ENCODE peak calls at places on chromosomes 16 and 17, in ten cellular contexts. One of them, this sample, is unnamed.

GRCh38 chr16:59597269-59597668 is 863.2 kb upstream of the GOT2 start:
- DNase-seq in body of pancreas: no peak
- DNase-seq in tibial nerve: no peak
- DNase-seq in fibroblast of the aortic adventitia: no peak
- DNase-seq in GM12865: no peak
- DNase-seq in HFFc6: peak; percentile 35
- DNase-seq in endothelial cell: no peak
- DNase-seq in pancreas: no peak
- DNase-seq in left ventricle myocardium inferior: no peak
- DNase-seq in dorsolateral prefrontal cortex: no peak
- DNase-seq in this sample: no peak

GRCh38 chr16:51592013-51592501 is 441.0 kb upstream of the SALL1 start:
- DNase-seq in tibial nerve: no peak
- DNase-seq in body of pancreas: no peak
- DNase-seq in pancreas: no peak
- DNase-seq in fibroblast of the aortic adventitia: no peak
- DNase-seq in dorsolateral prefrontal cortex: no peak
- DNase-seq in endothelial cell: no peak
- DNase-seq in left ventricle myocardium inferior: no peak
- DNase-seq in GM12865: no peak
- DNase-seq in HFFc6: no peak
- DNase-seq in this sample: no peak

GRCh38 chr17:39244600-39245570 is 19.1 kb upstream of the STAC2 start:
- DNase-seq in fibroblast of the aortic adventitia: peak; percentile 86
- DNase-seq in GM12865: peak; percentile 89
- DNase-seq in pancreas: peak; percentile 94
- DNase-seq in tibial nerve: peak; percentile 96
- DNase-seq in left ventricle myocardium inferior: peak; percentile 77
- DNase-seq in body of pancreas: peak; percentile 86
- DNase-seq in dorsolateral prefrontal cortex: peak; percentile 82
- DNase-seq in HFFc6: peak; percentile 55
- DNase-seq in endothelial cell: peak; percentile 89
- DNase-seq in this sample: peak; percentile 90

GRCh38 chr17:19381361-19381740 is 3.1 kb downstream of the MAPK7 start:
- DNase-seq in body of pancreas: no peak
- DNase-seq in HFFc6: no peak
- DNase-seq in fibroblast of the aortic adventitia: no peak
- DNase-seq in GM12865: no peak
- DNase-seq in endothelial cell: no peak
- DNase-seq in tibial nerve: no peak
- DNase-seq in dorsolateral prefrontal cortex: no peak
- DNase-seq in left ventricle myocardium inferior: no peak
- DNase-seq in pancreas: no peak
- DNase-seq in this sample: no peak

GRCh38 chr16:50300942-50301625 is 34.7 kb downstream of the ADCY7 start:
- DNase-seq in fibroblast of the aortic adventitia: peak; percentile 61
- DNase-seq in dorsolateral prefrontal cortex: no peak
- DNase-seq in tibial nerve: no peak
- DNase-seq in GM12865: no peak
- DNase-seq in body of pancreas: no peak
- DNase-seq in endothelial cell: no peak
- DNase-seq in pancreas: peak; percentile 49
- DNase-seq in left ventricle myocardium inferior: no peak
- DNase-seq in HFFc6: no peak
- DNase-seq in this sample: no peak

GRCh38 chr16:85648782-85649181 is 35.7 kb downstream of the GSE1 start:
- DNase-seq in left ventricle myocardium inferior: no peak
- DNase-seq in fibroblast of the aortic adventitia: no peak
- DNase-seq in tibial nerve: no peak
- DNase-seq in pancreas: no peak
- DNase-seq in endothelial cell: no peak
- DNase-seq in dorsolateral prefrontal cortex: no peak
- DNase-seq in HFFc6: no peak
- DNase-seq in GM12865: peak; percentile 13
- DNase-seq in body of pancreas: no peak
- DNase-seq in this sample: no peak

GRCh38 chr17:4215882-4216411 is 47.8 kb downstream of the ANKFY1 start:
- DNase-seq in endothelial cell: no peak
- DNase-seq in dorsolateral prefrontal cortex: no peak
- DNase-seq in left ventricle myocardium inferior: no peak
- DNase-seq in tibial nerve: no peak
- DNase-seq in HFFc6: no peak
- DNase-seq in GM12865: no peak
- DNase-seq in pancreas: no peak
- DNase-seq in fibroblast of the aortic adventitia: no peak
- DNase-seq in body of pancreas: no peak
- DNase-seq in this sample: no peak

GRCh38 chr16:56388209-56388608 is 37.1 kb downstream of the AMFR start:
- DNase-seq in left ventricle myocardium inferior: no peak
- DNase-seq in body of pancreas: no peak
- DNase-seq in HFFc6: peak; percentile 45
- DNase-seq in pancreas: no peak
- DNase-seq in GM12865: no peak
- DNase-seq in endothelial cell: no peak
- DNase-seq in dorsolateral prefrontal cortex: no peak
- DNase-seq in tibial nerve: no peak
- DNase-seq in fibroblast of the aortic adventitia: no peak
- DNase-seq in this sample: no peak

GRCh38 chr17:33647976-33648375 is 354.9 kb upstream of the ASIC2 start:
- DNase-seq in body of pancreas: no peak
- DNase-seq in fibroblast of the aortic adventitia: no peak
- DNase-seq in tibial nerve: no peak
- DNase-seq in HFFc6: no peak
- DNase-seq in pancreas: no peak
- DNase-seq in endothelial cell: peak; percentile 16
- DNase-seq in GM12865: peak; percentile 37
- DNase-seq in dorsolateral prefrontal cortex: peak; percentile 60
- DNase-seq in left ventricle myocardium inferior: no peak
- DNase-seq in this sample: no peak

GRCh38 chr17:17186051-17186450 is 20.1 kb downstream of the PLD6 start:
- DNase-seq in pancreas: no peak
- DNase-seq in body of pancreas: peak; percentile 25
- DNase-seq in dorsolateral prefrontal cortex: no peak
- DNase-seq in fibroblast of the aortic adventitia: no peak
- DNase-seq in endothelial cell: no peak
- DNase-seq in HFFc6: no peak
- DNase-seq in GM12865: peak; percentile 75
- DNase-seq in tibial nerve: no peak
- DNase-seq in left ventricle myocardium inferior: no peak
- DNase-seq in this sample: no peak

GRCh38 chr17:40810505-40810904 is 10.7 kb upstream of the KRT28 start:
- DNase-seq in body of pancreas: no peak
- DNase-seq in left ventricle myocardium inferior: no peak
- DNase-seq in HFFc6: no peak
- DNase-seq in fibroblast of the aortic adventitia: peak; percentile 41
- DNase-seq in dorsolateral prefrontal cortex: no peak
- DNase-seq in endothelial cell: no peak
- DNase-seq in pancreas: no peak
- DNase-seq in GM12865: no peak
- DNase-seq in tibial nerve: no peak
- DNase-seq in this sample: no peak

GRCh38 chr17:55635253-55635766 is 87.4 kb downstream of the TMEM100 start:
- DNase-seq in HFFc6: no peak
- DNase-seq in endothelial cell: no peak
- DNase-seq in tibial nerve: no peak
- DNase-seq in GM12865: no peak
- DNase-seq in body of pancreas: no peak
- DNase-seq in pancreas: no peak
- DNase-seq in fibroblast of the aortic adventitia: peak; percentile 88
- DNase-seq in dorsolateral prefrontal cortex: no peak
- DNase-seq in left ventricle myocardium inferior: no peak
- DNase-seq in this sample: no peak

DNA sequence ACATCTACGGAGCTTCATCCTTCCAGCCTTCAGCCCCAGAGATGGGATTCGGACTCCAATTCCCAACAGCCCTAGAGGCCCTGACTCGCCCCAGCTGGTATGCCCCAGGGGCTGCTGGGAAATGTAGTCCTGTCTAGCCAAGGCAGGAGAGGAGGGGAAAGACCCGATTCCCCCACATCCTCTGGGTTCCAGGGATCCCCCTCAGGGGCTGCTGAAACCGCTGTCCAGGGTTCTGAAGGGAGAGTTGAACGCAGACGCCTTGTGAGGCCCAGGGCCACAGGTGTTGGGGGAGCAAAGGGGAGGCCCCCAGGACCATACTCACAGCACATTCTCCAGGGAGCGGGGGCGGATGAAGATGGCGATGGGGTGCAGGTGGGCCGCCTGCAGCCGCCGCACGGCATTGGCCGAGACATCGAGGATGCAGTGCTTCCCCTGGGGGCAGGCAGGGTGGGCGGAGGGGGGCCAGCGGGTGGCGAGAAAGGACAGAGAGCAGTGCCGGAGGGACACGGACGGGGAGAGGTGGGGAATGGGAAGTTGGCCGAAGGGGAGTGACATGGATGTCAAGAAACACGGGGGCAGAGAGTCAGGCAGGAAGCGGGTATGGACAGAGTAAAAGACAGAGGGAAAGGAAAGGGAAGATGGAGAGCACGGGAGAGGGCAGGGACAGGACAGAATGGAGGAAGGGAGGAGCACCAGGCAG is 12.6 kb upstream of the ASGR1 start:
- DNase-seq in tibial nerve: peak; percentile 24
- DNase-seq in fibroblast of the aortic adventitia: no peak
- DNase-seq in left ventricle myocardium inferior: no peak
- DNase-seq in HFFc6: no peak
- DNase-seq in pancreas: peak; percentile 57
- DNase-seq in body of pancreas: peak; percentile 41
- DNase-seq in GM12865: peak; percentile 44
- DNase-seq in endothelial cell: no peak
- DNase-seq in dorsolateral prefrontal cortex: no peak
- DNase-seq in this sample: no peak
- TF ChIP-seq CTCF in tibial nerve: no peak
- TF ChIP-seq CTCF in fibroblast of the aortic adventitia: no peak
- TF ChIP-seq CTCF in left ventricle myocardium inferior: no peak
- TF ChIP-seq CTCF in HFFc6: no peak
- TF ChIP-seq CTCF in pancreas: no peak
- TF ChIP-seq CTCF in body of pancreas: no peak
- TF ChIP-seq CTCF in GM12865: no peak
- TF ChIP-seq CTCF in endothelial cell: no peak
- TF ChIP-seq CTCF in dorsolateral prefrontal cortex: no peak
- TF ChIP-seq CTCF in this sample: no peak

GRCh38 chr16:4339909-4340308 is 11.2 kb downstream of the PAM16 start:
- DNase-seq in body of pancreas: no peak
- DNase-seq in dorsolateral prefrontal cortex: no peak
- DNase-seq in tibial nerve: no peak
- DNase-seq in left ventricle myocardium inferior: peak; percentile 54
- DNase-seq in pancreas: peak; percentile 64
- DNase-seq in fibroblast of the aortic adventitia: peak; percentile 47
- DNase-seq in GM12865: no peak
- DNase-seq in HFFc6: no peak
- DNase-seq in endothelial cell: no peak
- DNase-seq in this sample: no peak
- TF ChIP-seq CTCF in body of pancreas: no peak
- TF ChIP-seq CTCF in dorsolateral prefrontal cortex: no peak
- TF ChIP-seq CTCF in tibial nerve: no peak
- TF ChIP-seq CTCF in left ventricle myocardium inferior: peak; percentile 21
- TF ChIP-seq CTCF in pancreas: no peak
- TF ChIP-seq CTCF in fibroblast of the aortic adventitia: no peak
- TF ChIP-seq CTCF in GM12865: no peak
- TF ChIP-seq CTCF in HFFc6: peak; percentile 16
- TF ChIP-seq CTCF in endothelial cell: no peak
- TF ChIP-seq CTCF in this sample: no peak

GRCh38 chr17:46179375-46179999 is 13.7 kb downstream of the KANSL1 start:
- DNase-seq in HFFc6: no peak
- DNase-seq in left ventricle myocardium inferior: no peak
- DNase-seq in endothelial cell: no peak
- DNase-seq in body of pancreas: no peak
- DNase-seq in dorsolateral prefrontal cortex: no peak
- DNase-seq in fibroblast of the aortic adventitia: no peak
- DNase-seq in tibial nerve: no peak
- DNase-seq in pancreas: no peak
- DNase-seq in GM12865: peak; percentile 74
- DNase-seq in this sample: no peak
- TF ChIP-seq CTCF in HFFc6: no peak
- TF ChIP-seq CTCF in left ventricle myocardium inferior: no peak
- TF ChIP-seq CTCF in endothelial cell: no peak
- TF ChIP-seq CTCF in body of pancreas: no peak
- TF ChIP-seq CTCF in dorsolateral prefrontal cortex: no peak
- TF ChIP-seq CTCF in fibroblast of the aortic adventitia: no peak
- TF ChIP-seq CTCF in tibial nerve: no peak
- TF ChIP-seq CTCF in pancreas: no peak
- TF ChIP-seq CTCF in GM12865: no peak
- TF ChIP-seq CTCF in this sample: no peak

GRCh38 chr17:8835631-8836364 is 31.7 kb downstream of the PIK3R6 start:
- DNase-seq in left ventricle myocardium inferior: no peak
- DNase-seq in endothelial cell: no peak
- DNase-seq in GM12865: no peak
- DNase-seq in fibroblast of the aortic adventitia: no peak
- DNase-seq in pancreas: no peak
- DNase-seq in tibial nerve: no peak
- DNase-seq in HFFc6: no peak
- DNase-seq in dorsolateral prefrontal cortex: no peak
- DNase-seq in body of pancreas: no peak
- DNase-seq in this sample: peak; percentile 50

GRCh38 chr17:8835106-8835505 is 32.4 kb downstream of the PIK3R6 start:
- DNase-seq in endothelial cell: no peak
- DNase-seq in left ventricle myocardium inferior: no peak
- DNase-seq in body of pancreas: no peak
- DNase-seq in tibial nerve: no peak
- DNase-seq in HFFc6: no peak
- DNase-seq in dorsolateral prefrontal cortex: no peak
- DNase-seq in pancreas: no peak
- DNase-seq in GM12865: no peak
- DNase-seq in fibroblast of the aortic adventitia: no peak
- DNase-seq in this sample: peak; percentile 58

GRCh38 chr17:8831234-8831849 is 32.2 kb upstream of the MFSD6L start:
- DNase-seq in pancreas: no peak
- DNase-seq in fibroblast of the aortic adventitia: no peak
- DNase-seq in dorsolateral prefrontal cortex: no peak
- DNase-seq in endothelial cell: no peak
- DNase-seq in body of pancreas: no peak
- DNase-seq in tibial nerve: no peak
- DNase-seq in HFFc6: no peak
- DNase-seq in GM12865: no peak
- DNase-seq in left ventricle myocardium inferior: no peak
- DNase-seq in this sample: peak; percentile 34

GRCh38 chr17:8830141-8830540 is 31.0 kb upstream of the MFSD6L start:
- DNase-seq in fibroblast of the aortic adventitia: no peak
- DNase-seq in tibial nerve: no peak
- DNase-seq in endothelial cell: no peak
- DNase-seq in dorsolateral prefrontal cortex: no peak
- DNase-seq in GM12865: no peak
- DNase-seq in body of pancreas: no peak
- DNase-seq in pancreas: no peak
- DNase-seq in HFFc6: no peak
- DNase-seq in left ventricle myocardium inferior: no peak
- DNase-seq in this sample: peak; percentile 43

DNA sequence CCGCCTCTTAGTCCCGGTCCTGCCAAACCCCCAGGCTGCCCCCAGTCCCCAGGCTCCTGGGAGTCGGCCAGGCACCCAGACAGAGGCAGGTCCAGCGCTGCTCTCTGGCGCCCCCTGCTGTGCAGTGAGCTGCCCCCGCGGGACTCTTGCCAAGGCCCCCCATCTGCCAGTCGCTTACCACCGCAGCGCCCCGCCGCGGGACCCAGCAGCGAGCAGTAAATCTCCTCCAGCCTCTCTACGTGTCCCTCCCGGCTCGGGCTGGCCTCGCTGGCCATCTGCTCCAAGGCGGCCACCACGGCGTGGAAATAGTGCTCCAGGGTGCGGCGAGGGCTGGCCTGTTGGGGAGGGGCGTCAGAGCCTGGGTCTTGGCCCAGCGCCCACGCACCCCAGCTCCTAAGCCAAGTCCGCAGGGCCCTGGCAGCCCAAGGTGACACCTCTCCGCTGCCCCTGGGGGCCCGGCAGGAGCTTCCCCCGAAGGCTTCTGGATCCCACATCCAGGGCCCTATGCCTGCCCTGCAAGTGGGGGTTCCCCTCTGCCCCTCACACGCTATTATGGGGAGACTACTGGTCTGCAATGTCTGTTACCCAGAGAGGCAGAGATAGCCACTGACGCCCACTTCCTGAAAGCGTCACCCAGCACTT is 33.7 kb upstream of the MFSD6L start:
- DNase-seq in left ventricle myocardium inferior: no peak
- DNase-seq in GM12865: peak; percentile 33
- DNase-seq in dorsolateral prefrontal cortex: no peak
- DNase-seq in pancreas: peak; percentile 68
- DNase-seq in endothelial cell: peak; percentile 75
- DNase-seq in HFFc6: no peak
- DNase-seq in body of pancreas: no peak
- DNase-seq in tibial nerve: no peak
- DNase-seq in fibroblast of the aortic adventitia: no peak
- DNase-seq in this sample: peak; percentile 67
- TF ChIP-seq CTCF in left ventricle myocardium inferior: peak; percentile 49
- TF ChIP-seq CTCF in GM12865: peak; percentile 58
- TF ChIP-seq CTCF in dorsolateral prefrontal cortex: no peak
- TF ChIP-seq CTCF in pancreas: peak; percentile 23
- TF ChIP-seq CTCF in endothelial cell: peak; percentile 77
- TF ChIP-seq CTCF in HFFc6: peak; percentile 59
- TF ChIP-seq CTCF in body of pancreas: peak; percentile 17
- TF ChIP-seq CTCF in tibial nerve: no peak
- TF ChIP-seq CTCF in fibroblast of the aortic adventitia: peak; percentile 18
- TF ChIP-seq CTCF in this sample: peak; percentile 72